ENCODE peak calls at places on chromosome 9, in seven cellular contexts. O, N, F, H, Z, L and M are unnamed samples.

GRCh38 chr9:98775831-98776441 is 20.4 kb downstream of the ANKS6 start:
- DNase-seq in O (peak), N (no peak), F (no peak), H (no peak), Z (no peak), L (peak), M (peak)

GRCh38 chr9:115733736-115734135 is 419.9 kb upstream of the PAPPA start:
- DNase-seq in O (no peak), N (no peak), F (no peak), H (no peak), Z (no peak), L (no peak), M (no peak)

GRCh38 chr9:137589441-137590122 is 730 bp downstream of the ZMYND19 start:
- DNase-seq in O (no peak), N (no peak), F (no peak), H (no peak), Z (no peak), L (peak), M (peak)

GRCh38 chr9:127955294-127956015 is 17.8 kb upstream of the DPM2 start:
- DNase-seq in O (peak), N (peak), F (no peak), H (peak), Z (peak), L (peak), M (peak)

GRCh38 chr9:84261082-84261746 is 79.3 kb downstream of the SLC28A3 start:
- DNase-seq in O (peak), N (peak), F (peak), H (peak), Z (peak), L (peak), M (peak)

GRCh38 chr9:127492616-127493015 is 41.3 kb downstream of the LRSAM1 start:
- DNase-seq in O (no peak), N (no peak), F (no peak), H (no peak), Z (no peak), L (no peak), M (no peak)

GRCh38 chr9:114012126-114012525 is 66.0 kb downstream of the AMBP start:
- DNase-seq in O (peak), N (no peak), F (peak), H (no peak), Z (no peak), L (no peak), M (no peak)

GRCh38 chr9:19358691-19359090 is 21.3 kb downstream of the RPS6 start:
- DNase-seq in O (no peak), N (no peak), F (no peak), H (no peak), Z (no peak), L (no peak), M (no peak)

GRCh38 chr9:119902611-119903010 is 533.4 kb upstream of the BRINP1 start:
- DNase-seq in O (no peak), N (no peak), F (no peak), H (no peak), Z (no peak), L (no peak), M (no peak)

GRCh38 chr9:134617246-134617645 is 24.4 kb upstream of the COL5A1 start:
- DNase-seq in O (no peak), N (no peak), F (peak), H (no peak), Z (no peak), L (no peak), M (no peak)

GRCh38 chr9:22683393-22684075 is 236.9 kb downstream of the DMRTA1 start:
- DNase-seq in O (no peak), N (no peak), F (no peak), H (no peak), Z (no peak), L (no peak), M (no peak)

GRCh38 chr9:86250123-86250522 is 9.3 kb downstream of the C9orf153 start:
- DNase-seq in O (no peak), N (no peak), F (no peak), H (no peak), Z (no peak), L (no peak), M (no peak)

GRCh38 chr9:84397822-84398221 is 57.3 kb upstream of the SLC28A3 start:
- DNase-seq in O (no peak), N (no peak), F (no peak), H (no peak), Z (no peak), L (peak), M (no peak)

GRCh38 chr9:109751253-109751652 is 28.7 kb upstream of the PALM2AKAP2 start:
- DNase-seq in O (no peak), N (no peak), F (no peak), H (no peak), Z (no peak), L (peak), M (no peak)

GRCh38 chr9:109496126-109496707 is 1.9 kb downstream of the PTPN3 start:
- DNase-seq in O (no peak), N (no peak), F (no peak), H (no peak), Z (no peak), L (no peak), M (no peak)

GRCh38 chr9:99724640-99725039 is 97.0 kb upstream of the NR4A3 start:
- DNase-seq in O (no peak), N (no peak), F (no peak), H (no peak), Z (no peak), L (no peak), M (no peak)

GRCh38 chr9:127525426-127526188 is 74.3 kb downstream of the LRSAM1 start:
- DNase-seq in O (no peak), N (no peak), F (no peak), H (no peak), Z (no peak), L (peak), M (no peak)

GRCh38 chr9:72633966-72634365 is 112.6 kb downstream of the TMC1 start:
- DNase-seq in O (no peak), N (no peak), F (no peak), H (no peak), Z (no peak), L (no peak), M (no peak)

GRCh38 chr9:93119953-93120845 is 13.9 kb downstream of the NINJ1 start:
- DNase-seq in O (peak), N (peak), F (peak), H (peak), Z (peak), L (peak), M (peak)

GRCh38 chr9:13529321-13530104 is 250.0 kb upstream of the MPDZ start:
- DNase-seq in O (no peak), N (no peak), F (no peak), H (no peak), Z (no peak), L (no peak), M (no peak)

GRCh38 chr9:127451681-127452480 is 571 bp downstream of the LRSAM1 start:
- DNase-seq in O (peak), N (peak), F (peak), H (peak), Z (peak), L (peak), M (peak)

GRCh38 chr9:35051069-35051967 is 21.1 kb downstream of the VCP start:
- DNase-seq in O (no peak), N (peak), F (no peak), H (peak), Z (peak), L (peak), M (no peak)

GRCh38 chr9:35056571-35057270 is 15.7 kb downstream of the VCP start:
- DNase-seq in O (no peak), N (no peak), F (no peak), H (no peak), Z (no peak), L (no peak), M (no peak)

GRCh38 chr9:35054871-35055644 is 17.4 kb downstream of the VCP start:
- DNase-seq in O (no peak), N (no peak), F (no peak), H (no peak), Z (no peak), L (no peak), M (no peak)

GRCh38 chr9:35057271-35057620 is 15.2 kb downstream of the VCP start:
- DNase-seq in O (no peak), N (no peak), F (no peak), H (no peak), Z (no peak), L (no peak), M (no peak)

GRCh38 chr9:35054185-35054835 is 18.1 kb downstream of the VCP start:
- DNase-seq in O (no peak), N (no peak), F (no peak), H (no peak), Z (no peak), L (no peak), M (no peak)
- TF ChIP-seq POLR2AphosphoS5 in O (no peak), N (no peak), F (no peak), H (no peak), Z (no peak), L (no peak), M (no peak)

DNA sequence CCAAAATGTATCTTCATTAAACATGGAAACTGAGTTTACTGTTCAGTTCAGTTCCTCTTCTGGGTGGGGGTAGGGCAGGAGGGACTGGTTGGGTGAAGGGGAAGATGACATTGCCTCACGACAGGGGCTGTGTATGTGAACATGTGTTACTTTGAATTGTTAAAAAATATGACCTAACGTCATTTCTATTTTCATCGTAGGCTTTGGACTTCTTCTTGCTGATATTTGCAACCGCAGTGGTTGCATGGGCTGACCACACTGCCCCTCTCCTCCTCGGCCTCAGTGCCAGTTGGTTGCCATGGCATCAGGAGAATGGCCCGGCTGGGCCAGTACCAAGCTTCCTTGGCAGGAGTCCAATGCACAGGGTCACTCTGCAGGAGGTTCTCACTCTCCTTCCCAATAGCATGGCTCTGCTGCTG is 41.5 kb downstream of the HACD4 start:
- DNase-seq in O (no peak), N (peak), F (peak), H (peak), Z (no peak), L (no peak), M (no peak)
- TF ChIP-seq POLR2AphosphoS5 in O (no peak), N (no peak), F (no peak), H (no peak), Z (no peak), L (no peak), M (no peak)

GRCh38 chr9:129897263-129897662 is 62.0 kb downstream of the USP20 start:
- DNase-seq in O (no peak), N (no peak), F (no peak), H (no peak), Z (no peak), L (no peak), M (no peak)

GRCh38 chr9:129899620-129900019 is 64.4 kb downstream of the USP20 start:
- DNase-seq in O (no peak), N (no peak), F (no peak), H (no peak), Z (no peak), L (no peak), M (no peak)

GRCh38 chr9:129898205-129898604 is 62.9 kb downstream of the USP20 start:
- DNase-seq in O (no peak), N (no peak), F (no peak), H (no peak), Z (no peak), L (peak), M (no peak)

GRCh38 chr9:129894106-129894823 is 59.0 kb downstream of the USP20 start:
- DNase-seq in O (no peak), N (no peak), F (peak), H (no peak), Z (no peak), L (no peak), M (no peak)

GRCh38 chr9:129895376-129896268 is 60.4 kb downstream of the USP20 start:
- DNase-seq in O (no peak), N (no peak), F (peak), H (no peak), Z (no peak), L (no peak), M (no peak)
- TF ChIP-seq POLR2AphosphoS5 in O (no peak), N (no peak), F (no peak), H (no peak), Z (no peak), L (no peak), M (peak)

DNA sequence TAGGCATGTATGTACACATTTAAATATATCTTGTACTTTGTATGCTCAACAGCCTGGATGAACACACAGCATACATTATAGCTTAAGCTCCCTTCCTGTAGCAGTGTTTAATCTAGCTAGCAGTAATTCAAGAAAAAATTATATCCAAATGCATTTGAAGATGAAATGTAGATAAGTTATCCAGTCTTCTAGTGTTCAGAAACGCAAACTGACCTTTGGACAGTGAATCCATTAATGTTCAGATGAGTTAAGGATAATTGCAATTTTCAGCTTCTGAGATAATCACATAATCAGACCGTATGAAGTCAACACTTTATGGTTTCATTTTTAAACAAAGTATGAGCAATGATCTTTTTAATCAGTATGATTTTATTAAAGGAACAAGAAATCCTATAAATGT is 204.4 kb downstream of the KDM4C start:
- DNase-seq in O (no peak), N (no peak), F (no peak), H (no peak), Z (no peak), L (no peak), M (no peak)
- TF ChIP-seq POLR2AphosphoS5 in O (no peak), N (no peak), F (no peak), H (no peak), Z (no peak), L (no peak), M (no peak)

GRCh38 chr9:215631-216155 is 1.0 kb downstream of the DOCK8 start:
- DNase-seq in O (no peak), N (no peak), F (no peak), H (no peak), Z (no peak), L (no peak), M (no peak)

GRCh38 chr9:212265-212664 is 2.4 kb upstream of the DOCK8 start:
- DNase-seq in O (no peak), N (no peak), F (no peak), H (no peak), Z (no peak), L (no peak), M (no peak)

GRCh38 chr9:211036-211435 is 3.6 kb upstream of the DOCK8 start:
- DNase-seq in O (no peak), N (no peak), F (no peak), H (no peak), Z (no peak), L (no peak), M (no peak)

GRCh38 chr9:211557-211956 is 3.1 kb upstream of the DOCK8 start:
- DNase-seq in O (no peak), N (no peak), F (no peak), H (no peak), Z (no peak), L (no peak), M (no peak)

GRCh38 chr9:214488-215448 is at the start of gene DOCK8:
- DNase-seq in O (peak), N (peak), F (peak), H (peak), Z (peak), L (peak), M (peak)
- TF ChIP-seq POLR2AphosphoS5 in O (peak), N (peak), F (peak), H (no peak), Z (no peak), L (no peak), M (no peak)

GRCh38 chr9:36772449-36773370 is 200.0 kb downstream of the MELK start:
- DNase-seq in O (no peak), N (no peak), F (no peak), H (no peak), Z (no peak), L (peak), M (no peak)
- TF ChIP-seq POLR2AphosphoS5 in O (no peak), N (no peak), F (no peak), H (no peak), Z (no peak), L (no peak), M (no peak)

GRCh38 chr9:94921072-94921471 is 194.6 kb downstream of the AOPEP start:
- DNase-seq in O (no peak), N (no peak), F (no peak), H (no peak), Z (no peak), L (no peak), M (no peak)
- TF ChIP-seq POLR2AphosphoS5 in O (no peak), N (no peak), F (no peak), H (no peak), Z (peak), L (no peak), M (no peak)

GRCh38 chr9:34654317-34655083 is 2.5 kb downstream of the IL11RA start:
- DNase-seq in O (peak), N (peak), F (peak), H (peak), Z (peak), L (no peak), M (no peak)
- TF ChIP-seq POLR2AphosphoS5 in O (no peak), N (peak), F (peak), H (peak), Z (no peak), L (no peak), M (no peak)

GRCh38 chr9:124384210-124384609 is 31.0 kb downstream of the PSMB7 start:
- DNase-seq in O (no peak), N (no peak), F (no peak), H (no peak), Z (no peak), L (no peak), M (no peak)
- TF ChIP-seq POLR2AphosphoS5 in O (no peak), N (no peak), F (no peak), H (no peak), Z (no peak), L (no peak), M (no peak)

DNA sequence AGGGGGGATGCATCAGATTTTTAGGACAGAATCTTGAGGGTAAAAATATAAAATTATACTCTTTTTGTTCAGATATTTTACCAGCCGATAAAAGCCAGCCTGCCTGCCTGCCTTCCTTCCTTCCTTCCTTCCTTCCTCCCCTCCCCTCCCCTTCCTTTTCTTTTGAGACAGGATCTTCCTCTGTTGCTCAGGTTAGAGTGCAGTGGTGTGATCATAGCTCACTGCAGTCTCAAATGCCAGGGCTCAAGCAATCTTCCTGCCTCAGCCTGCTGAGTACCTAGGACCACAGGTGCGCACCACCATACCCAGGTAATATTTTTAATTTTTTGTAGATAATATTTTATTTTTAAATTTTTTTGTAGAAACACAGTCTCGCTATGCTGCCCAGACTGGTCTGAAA is 330.0 kb downstream of the CCDC171 start:
- DNase-seq in O (no peak), N (no peak), F (no peak), H (no peak), Z (no peak), L (no peak), M (no peak)
- TF ChIP-seq POLR2AphosphoS5 in O (no peak), N (no peak), F (no peak), H (no peak), Z (no peak), L (no peak), M (no peak)